ENCODE peak calls at places on chromosome 13, in five cellular contexts. One of them, this sample, is unnamed.
A peak's percentile ranks its signal among the peaks of the same experiment; 100 is the strongest.

GRCh38 chr13:87820221-87820620 is 149.1 kb downstream of the SLITRK5 start:
- DNase-seq in vagina: no peak
- DNase-seq in heart right ventricle: no peak
- DNase-seq in tibial nerve: no peak
- DNase-seq in A673: peak; percentile 22
- DNase-seq in this sample: no peak

GRCh38 chr13:38590796-38591507 is 95.9 kb upstream of the FREM2 start:
- DNase-seq in vagina: no peak
- DNase-seq in heart right ventricle: no peak
- DNase-seq in tibial nerve: no peak
- DNase-seq in A673: no peak
- DNase-seq in this sample: peak; percentile 62

GRCh38 chr13:29954082-29955043 is 103.9 kb upstream of the UBL3 start:
- DNase-seq in tibial nerve: no peak
- DNase-seq in A673: no peak
- DNase-seq in heart right ventricle: no peak
- DNase-seq in vagina: no peak
- DNase-seq in this sample: peak; percentile 51

GRCh38 chr13:44697058-44697457 is 120.9 kb upstream of the TSC22D1 start:
- DNase-seq in A673: no peak
- DNase-seq in heart right ventricle: no peak
- DNase-seq in tibial nerve: no peak
- DNase-seq in vagina: no peak
- DNase-seq in this sample: no peak

GRCh38 chr13:49567501-49567900 is 17.9 kb downstream of the RCBTB1 start:
- DNase-seq in heart right ventricle: no peak
- DNase-seq in vagina: no peak
- DNase-seq in A673: no peak
- DNase-seq in tibial nerve: no peak
- DNase-seq in this sample: no peak

GRCh38 chr13:91960947-91961346 is 562.5 kb downstream of the GPC5 start:
- DNase-seq in vagina: no peak
- DNase-seq in tibial nerve: no peak
- DNase-seq in heart right ventricle: no peak
- DNase-seq in A673: no peak
- DNase-seq in this sample: no peak

GRCh38 chr13:64912141-64912540 is 2318.0 kb downstream of the PCDH9 start:
- DNase-seq in heart right ventricle: no peak
- DNase-seq in tibial nerve: no peak
- DNase-seq in vagina: no peak
- DNase-seq in A673: peak; percentile 28
- DNase-seq in this sample: no peak

GRCh38 chr13:95564948-95565347 is 12.4 kb downstream of the CLDN10 start:
- DNase-seq in heart right ventricle: no peak
- DNase-seq in A673: no peak
- DNase-seq in vagina: no peak
- DNase-seq in tibial nerve: no peak
- DNase-seq in this sample: no peak

GRCh38 chr13:34076943-34077703 is 259.2 kb downstream of the RFC3 start:
- DNase-seq in vagina: no peak
- DNase-seq in heart right ventricle: no peak
- DNase-seq in A673: peak; percentile 22
- DNase-seq in tibial nerve: no peak
- DNase-seq in this sample: no peak

GRCh38 chr13:50788551-50788950 is 54.9 kb downstream of the DLEU7 start:
- DNase-seq in heart right ventricle: no peak
- DNase-seq in vagina: no peak
- DNase-seq in tibial nerve: no peak
- DNase-seq in A673: no peak
- DNase-seq in this sample: no peak

GRCh38 chr13:49265822-49266221 is 18.1 kb downstream of the CDADC1 start:
- DNase-seq in tibial nerve: no peak
- DNase-seq in A673: no peak
- DNase-seq in vagina: no peak
- DNase-seq in heart right ventricle: no peak
- DNase-seq in this sample: no peak

GRCh38 chr13:88979465-88980180 is 1308.5 kb downstream of the SLITRK5 start:
- DNase-seq in tibial nerve: no peak
- DNase-seq in heart right ventricle: peak; percentile 21
- DNase-seq in A673: no peak
- DNase-seq in vagina: no peak
- DNase-seq in this sample: no peak

GRCh38 chr13:32538621-32539246 is at the start of gene N4BP2L2:
- DNase-seq in tibial nerve: peak; percentile 88
- DNase-seq in A673: peak; percentile 99
- DNase-seq in vagina: no peak
- DNase-seq in heart right ventricle: peak; percentile 97
- DNase-seq in this sample: peak; percentile 95

GRCh38 chr13:53023246-53023645 is 5.4 kb upstream of the OLFM4 start:
- DNase-seq in tibial nerve: no peak
- DNase-seq in vagina: no peak
- DNase-seq in heart right ventricle: no peak
- DNase-seq in A673: no peak
- DNase-seq in this sample: no peak

DNA sequence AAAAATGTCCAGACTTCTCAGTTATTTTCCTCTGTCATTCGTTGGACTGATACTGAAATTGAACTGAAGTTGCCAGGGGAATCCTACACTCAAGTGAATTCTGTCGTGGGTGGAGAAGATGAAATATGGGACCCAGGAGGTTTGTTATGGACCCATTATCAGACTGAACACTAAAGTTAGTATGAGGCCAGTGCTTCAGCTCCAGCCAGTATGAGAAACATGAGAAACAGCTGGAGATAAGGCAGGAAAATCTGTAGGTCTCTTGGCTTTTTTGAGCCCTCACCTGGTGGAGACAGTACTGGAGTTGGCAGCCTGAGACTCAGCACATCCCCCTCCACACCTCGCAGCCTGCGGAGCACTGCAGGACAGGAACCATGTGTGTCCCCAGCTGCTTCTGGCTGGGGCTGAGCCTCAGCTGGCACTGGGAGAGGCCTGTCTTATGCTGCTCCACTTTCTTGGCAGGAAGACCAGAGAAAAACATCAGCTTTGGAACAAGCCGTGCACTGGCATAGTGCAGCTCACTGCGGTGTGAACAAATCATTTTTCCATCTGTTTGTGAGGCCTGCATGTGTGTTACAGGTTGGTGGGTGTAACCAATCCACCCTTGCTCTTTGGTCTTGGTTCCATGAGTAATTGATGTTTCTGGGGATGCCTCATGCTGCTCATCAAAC is 641.0 kb downstream of the FGF9 start:
- DNase-seq in tibial nerve: no peak
- DNase-seq in vagina: no peak
- DNase-seq in A673: no peak
- DNase-seq in heart right ventricle: peak; percentile 6
- DNase-seq in this sample: no peak
- H3K27ac ChIP-seq in tibial nerve: no peak overlapping the region
- H3K27ac ChIP-seq in vagina: no peak overlapping the region
- H3K27ac ChIP-seq in A673: no peak overlapping the region
- H3K27ac ChIP-seq in heart right ventricle: no peak overlapping the region
- H3K27ac ChIP-seq in this sample: no peak overlapping the region

DNA sequence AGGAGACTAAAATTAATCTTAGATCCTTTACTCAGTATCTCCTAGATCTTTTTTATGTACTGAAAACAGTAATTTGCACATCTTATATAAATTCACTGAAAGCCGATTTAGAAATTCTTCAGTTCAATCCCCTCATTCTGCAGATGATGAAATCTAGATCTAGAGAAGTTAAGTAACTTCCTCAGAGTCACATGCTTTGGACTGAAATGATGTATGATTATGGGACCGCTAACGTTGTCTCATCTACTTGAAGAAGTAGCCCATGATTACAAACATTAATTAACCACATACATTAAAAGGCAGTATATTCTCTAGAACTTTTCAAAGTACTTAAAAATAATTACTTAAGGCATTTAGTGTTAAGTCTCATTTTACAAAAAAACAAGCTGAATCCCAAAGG is 37.8 kb downstream of the ELF1 start:
- DNase-seq in A673: peak; percentile 66
- DNase-seq in heart right ventricle: no peak
- DNase-seq in vagina: no peak
- DNase-seq in tibial nerve: no peak
- DNase-seq in this sample: no peak
- H3K27ac ChIP-seq in A673: peak overlapping the region; percentile 93
- H3K27ac ChIP-seq in heart right ventricle: peak overlapping the region; percentile 83
- H3K27ac ChIP-seq in vagina: peak overlapping the region; percentile 77
- H3K27ac ChIP-seq in tibial nerve: peak overlapping the region; percentile 80
- H3K27ac ChIP-seq in this sample: peak overlapping the region; percentile 83

GRCh38 chr13:23447927-23448326 is 14.4 kb upstream of the SACS start:
- DNase-seq in vagina: no peak
- DNase-seq in tibial nerve: no peak
- DNase-seq in heart right ventricle: no peak
- DNase-seq in A673: no peak
- DNase-seq in this sample: no peak
- H3K27ac ChIP-seq in vagina: no peak overlapping the region
- H3K27ac ChIP-seq in tibial nerve: peak overlapping the region; percentile 34
- H3K27ac ChIP-seq in heart right ventricle: no peak overlapping the region
- H3K27ac ChIP-seq in A673: no peak overlapping the region
- H3K27ac ChIP-seq in this sample: no peak overlapping the region

DNA sequence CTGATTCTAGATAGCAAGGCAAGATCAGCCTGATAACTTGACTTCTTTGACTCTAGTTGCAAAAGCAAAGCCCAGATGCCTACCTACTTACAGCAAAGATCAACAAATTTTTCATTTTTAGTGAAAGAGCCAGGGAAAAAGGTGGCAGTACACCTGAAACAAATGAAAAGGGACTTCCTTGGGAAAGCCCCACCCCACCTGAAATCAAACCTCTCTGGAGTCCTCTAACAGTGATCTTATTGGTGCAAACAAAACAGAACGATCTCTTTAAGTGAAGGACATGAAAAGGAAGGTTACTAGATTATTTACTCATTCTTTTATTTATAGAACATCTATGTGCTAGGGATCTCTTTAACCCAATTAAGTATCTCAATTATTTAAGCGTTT is 507 bp upstream of the LCP1 start:
- DNase-seq in tibial nerve: no peak
- DNase-seq in A673: no peak
- DNase-seq in heart right ventricle: no peak
- DNase-seq in vagina: no peak
- DNase-seq in this sample: no peak
- H3K27ac ChIP-seq in tibial nerve: peak overlapping the region; percentile 45
- H3K27ac ChIP-seq in A673: no peak overlapping the region
- H3K27ac ChIP-seq in heart right ventricle: no peak overlapping the region
- H3K27ac ChIP-seq in vagina: no peak overlapping the region
- H3K27ac ChIP-seq in this sample: peak overlapping the region; percentile 75

DNA sequence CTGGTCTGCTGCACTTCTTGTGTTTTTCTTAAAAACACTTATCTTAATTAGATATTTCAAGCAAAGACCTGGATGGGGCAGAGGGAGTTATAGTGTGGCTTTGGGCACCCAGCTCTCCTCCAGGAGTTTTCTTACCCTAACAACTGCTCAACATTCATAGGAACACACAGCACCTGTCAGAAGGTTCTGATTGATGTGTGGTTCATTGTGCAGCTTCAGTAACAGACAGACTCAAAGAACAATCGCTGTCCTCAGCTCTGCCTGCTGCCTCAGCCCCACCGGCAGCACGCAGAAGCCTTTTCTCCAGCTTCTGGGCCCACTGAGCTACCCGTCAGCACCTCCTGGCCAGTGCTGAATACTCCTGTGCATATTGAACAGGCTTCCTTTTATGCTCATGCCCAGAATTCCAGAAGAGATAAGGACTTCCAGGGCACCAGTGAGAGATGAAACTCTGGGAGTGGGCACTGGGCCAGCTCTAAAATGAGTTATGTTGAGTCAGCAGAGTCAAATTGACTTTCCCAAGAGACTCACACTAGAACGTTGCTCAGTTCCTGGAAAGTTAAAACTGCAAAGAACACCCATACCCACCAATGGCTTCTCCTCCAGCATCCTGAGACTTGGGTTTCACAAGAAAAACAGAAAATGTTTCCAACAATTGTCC is 119.3 kb downstream of the COL4A1 start:
- DNase-seq in tibial nerve: no peak
- DNase-seq in vagina: no peak
- DNase-seq in heart right ventricle: peak; percentile 73
- DNase-seq in A673: peak; percentile 61
- DNase-seq in this sample: no peak
- H3K27ac ChIP-seq in tibial nerve: no peak overlapping the region
- H3K27ac ChIP-seq in vagina: no peak overlapping the region
- H3K27ac ChIP-seq in heart right ventricle: peak overlapping the region; percentile 52
- H3K27ac ChIP-seq in A673: no peak overlapping the region
- H3K27ac ChIP-seq in this sample: no peak overlapping the region

GRCh38 chr13:75723927-75724326 is 87.8 kb downstream of the LMO7 start:
- DNase-seq in A673: no peak
- DNase-seq in vagina: no peak
- DNase-seq in tibial nerve: no peak
- DNase-seq in heart right ventricle: no peak
- DNase-seq in this sample: no peak

GRCh38 chr13:75721307-75721706 is 85.2 kb downstream of the LMO7 start:
- DNase-seq in heart right ventricle: no peak
- DNase-seq in A673: no peak
- DNase-seq in tibial nerve: no peak
- DNase-seq in vagina: no peak
- DNase-seq in this sample: no peak

GRCh38 chr13:75724742-75725504 is 88.8 kb downstream of the LMO7 start:
- DNase-seq in heart right ventricle: no peak
- DNase-seq in A673: no peak
- DNase-seq in tibial nerve: no peak
- DNase-seq in vagina: no peak
- DNase-seq in this sample: no peak

GRCh38 chr13:75725784-75726183 is 89.7 kb downstream of the LMO7 start:
- DNase-seq in heart right ventricle: no peak
- DNase-seq in A673: no peak
- DNase-seq in vagina: no peak
- DNase-seq in tibial nerve: no peak
- DNase-seq in this sample: no peak

DNA sequence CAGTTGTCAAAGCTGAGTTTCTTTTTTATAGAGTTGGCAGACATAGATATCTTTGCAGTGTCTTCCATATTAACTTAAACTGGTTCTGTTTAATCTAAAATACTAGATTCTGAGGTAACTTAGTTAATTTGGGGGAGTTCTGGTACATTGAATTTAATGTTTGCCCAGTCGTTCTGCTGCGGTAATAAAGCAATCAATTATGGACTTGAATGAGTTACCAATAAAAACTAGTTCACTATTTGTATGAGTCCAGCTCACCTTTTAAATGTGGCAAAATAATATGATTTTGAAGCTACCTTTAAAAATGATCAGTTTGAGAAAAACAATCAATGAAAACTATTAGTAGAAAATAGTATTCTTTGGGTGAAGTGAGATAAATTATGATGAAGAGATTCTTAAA is 90.2 kb downstream of the LMO7 start:
- DNase-seq in tibial nerve: no peak
- DNase-seq in vagina: no peak
- DNase-seq in A673: no peak
- DNase-seq in heart right ventricle: no peak
- DNase-seq in this sample: no peak
- H3K27ac ChIP-seq in tibial nerve: no peak overlapping the region
- H3K27ac ChIP-seq in vagina: no peak overlapping the region
- H3K27ac ChIP-seq in A673: no peak overlapping the region
- H3K27ac ChIP-seq in heart right ventricle: no peak overlapping the region
- H3K27ac ChIP-seq in this sample: peak overlapping the region; percentile 76

DNA sequence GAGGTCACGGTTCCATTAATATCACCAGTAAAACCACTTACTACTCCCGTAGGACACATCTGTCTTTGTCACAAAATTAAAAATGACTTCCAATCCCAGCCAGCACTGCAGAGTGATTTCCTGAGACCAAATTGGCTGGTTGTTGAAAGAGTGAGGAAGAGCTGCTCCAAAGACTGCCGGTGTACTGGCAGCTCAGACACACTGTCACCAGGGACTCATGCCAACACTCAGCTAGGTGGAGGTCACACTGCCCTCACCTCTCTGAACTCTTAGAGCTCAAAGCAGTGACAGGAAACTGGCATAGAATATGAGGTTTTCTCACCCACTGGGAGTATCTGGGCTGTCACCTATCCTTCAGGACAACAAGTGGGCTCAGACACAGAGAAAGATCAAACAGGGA is 52.1 kb downstream of the FLT1 start:
- DNase-seq in heart right ventricle: no peak
- DNase-seq in tibial nerve: no peak
- DNase-seq in A673: no peak
- DNase-seq in vagina: no peak
- DNase-seq in this sample: no peak
- H3K27ac ChIP-seq in heart right ventricle: peak overlapping the region; percentile 41
- H3K27ac ChIP-seq in tibial nerve: no peak overlapping the region
- H3K27ac ChIP-seq in A673: no peak overlapping the region
- H3K27ac ChIP-seq in vagina: no peak overlapping the region
- H3K27ac ChIP-seq in this sample: no peak overlapping the region

This sample was measured in lower lobe of right lung.